ENCODE peak calls at places on chromosomes 2 and 18, in ten cellular contexts. One of them, this sample, is unnamed.

GRCh38 chr2:199228887-199229819 is 228.6 kb downstream of the SATB2 start:
- DNase-seq in right lobe of liver: no peak
- DNase-seq in HCT116: no peak
- DNase-seq in Peyer's patch: no peak
- DNase-seq in K562: peak; percentile 8
- DNase-seq in transverse colon: no peak
- DNase-seq in body of pancreas: no peak
- DNase-seq in uterus: no peak
- DNase-seq in adrenal gland: no peak
- DNase-seq in suprapubic skin: no peak
- DNase-seq in this sample: no peak

GRCh38 chr2:203225423-203226039 is 13.3 kb upstream of the CYP20A1 start:
- DNase-seq in right lobe of liver: no peak
- DNase-seq in HCT116: peak; percentile 13
- DNase-seq in Peyer's patch: no peak
- DNase-seq in K562: no peak
- DNase-seq in transverse colon: no peak
- DNase-seq in body of pancreas: peak; percentile 39
- DNase-seq in uterus: no peak
- DNase-seq in adrenal gland: no peak
- DNase-seq in suprapubic skin: no peak
- DNase-seq in this sample: no peak

GRCh38 chr2:172250801-172251200 is 148.1 kb upstream of the DLX2 start:
- DNase-seq in right lobe of liver: no peak
- DNase-seq in HCT116: no peak
- DNase-seq in Peyer's patch: no peak
- DNase-seq in K562: no peak
- DNase-seq in transverse colon: no peak
- DNase-seq in body of pancreas: no peak
- DNase-seq in uterus: no peak
- DNase-seq in adrenal gland: no peak
- DNase-seq in suprapubic skin: no peak
- DNase-seq in this sample: no peak

GRCh38 chr2:177296047-177296446 is 31.5 kb upstream of the NFE2L2 start:
- DNase-seq in right lobe of liver: no peak
- DNase-seq in HCT116: peak; percentile 13
- DNase-seq in Peyer's patch: no peak
- DNase-seq in K562: no peak
- DNase-seq in transverse colon: no peak
- DNase-seq in body of pancreas: no peak
- DNase-seq in uterus: no peak
- DNase-seq in adrenal gland: no peak
- DNase-seq in suprapubic skin: no peak
- DNase-seq in this sample: no peak

GRCh38 chr2:1613078-1613445 is 131.3 kb downstream of the PXDN start:
- DNase-seq in right lobe of liver: no peak
- DNase-seq in HCT116: no peak
- DNase-seq in Peyer's patch: no peak
- DNase-seq in K562: no peak
- DNase-seq in transverse colon: no peak
- DNase-seq in body of pancreas: no peak
- DNase-seq in uterus: no peak
- DNase-seq in adrenal gland: no peak
- DNase-seq in suprapubic skin: no peak
- DNase-seq in this sample: no peak

GRCh38 chr2:6823111-6823510 is 42.6 kb downstream of the CMPK2 start:
- DNase-seq in right lobe of liver: no peak
- DNase-seq in HCT116: no peak
- DNase-seq in Peyer's patch: no peak
- DNase-seq in K562: no peak
- DNase-seq in transverse colon: no peak
- DNase-seq in body of pancreas: no peak
- DNase-seq in uterus: no peak
- DNase-seq in adrenal gland: no peak
- DNase-seq in suprapubic skin: no peak
- DNase-seq in this sample: no peak

GRCh38 chr2:233546774-233547173 is 19.8 kb downstream of the USP40 start:
- DNase-seq in right lobe of liver: no peak
- DNase-seq in HCT116: no peak
- DNase-seq in Peyer's patch: no peak
- DNase-seq in K562: no peak
- DNase-seq in transverse colon: no peak
- DNase-seq in body of pancreas: no peak
- DNase-seq in uterus: no peak
- DNase-seq in adrenal gland: no peak
- DNase-seq in suprapubic skin: no peak
- DNase-seq in this sample: no peak

GRCh38 chr2:121243821-121244460 is 41.1 kb downstream of the TFCP2L1 start:
- DNase-seq in right lobe of liver: no peak
- DNase-seq in HCT116: no peak
- DNase-seq in Peyer's patch: no peak
- DNase-seq in K562: no peak
- DNase-seq in transverse colon: no peak
- DNase-seq in body of pancreas: no peak
- DNase-seq in uterus: no peak
- DNase-seq in adrenal gland: no peak
- DNase-seq in suprapubic skin: no peak
- DNase-seq in this sample: no peak

GRCh38 chr2:231707625-231708049 is 688 bp upstream of the PTMA start:
- DNase-seq in right lobe of liver: no peak
- DNase-seq in HCT116: peak; percentile 36
- DNase-seq in Peyer's patch: peak; percentile 50
- DNase-seq in K562: no peak
- DNase-seq in transverse colon: no peak
- DNase-seq in body of pancreas: peak; percentile 82
- DNase-seq in uterus: peak; percentile 80
- DNase-seq in adrenal gland: no peak
- DNase-seq in suprapubic skin: peak; percentile 89
- DNase-seq in this sample: no peak

GRCh38 chr18:55001625-55002024 is 42.4 kb upstream of the CCDC68 start:
- DNase-seq in right lobe of liver: no peak
- DNase-seq in HCT116: no peak
- DNase-seq in Peyer's patch: no peak
- DNase-seq in K562: no peak
- DNase-seq in transverse colon: no peak
- DNase-seq in body of pancreas: no peak
- DNase-seq in uterus: no peak
- DNase-seq in adrenal gland: no peak
- DNase-seq in suprapubic skin: no peak
- DNase-seq in this sample: no peak

GRCh38 chr2:88088999-88089398 is 21.4 kb downstream of the SMYD1 start:
- DNase-seq in right lobe of liver: no peak
- DNase-seq in HCT116: no peak
- DNase-seq in Peyer's patch: no peak
- DNase-seq in K562: no peak
- DNase-seq in transverse colon: no peak
- DNase-seq in body of pancreas: no peak
- DNase-seq in uterus: no peak
- DNase-seq in adrenal gland: no peak
- DNase-seq in suprapubic skin: no peak
- DNase-seq in this sample: no peak

GRCh38 chr2:174003635-174004310 is 38.6 kb upstream of the SP3 start:
- DNase-seq in right lobe of liver: peak; percentile 79
- DNase-seq in HCT116: no peak
- DNase-seq in Peyer's patch: no peak
- DNase-seq in K562: no peak
- DNase-seq in transverse colon: no peak
- DNase-seq in body of pancreas: peak; percentile 81
- DNase-seq in uterus: no peak
- DNase-seq in adrenal gland: no peak
- DNase-seq in suprapubic skin: no peak
- DNase-seq in this sample: no peak

GRCh38 chr18:48226401-48226800 is 182.8 kb downstream of the ZBTB7C start:
- DNase-seq in right lobe of liver: no peak
- DNase-seq in HCT116: no peak
- DNase-seq in Peyer's patch: no peak
- DNase-seq in K562: no peak
- DNase-seq in transverse colon: no peak
- DNase-seq in body of pancreas: no peak
- DNase-seq in uterus: no peak
- DNase-seq in adrenal gland: no peak
- DNase-seq in suprapubic skin: no peak
- DNase-seq in this sample: no peak

GRCh38 chr18:37684590-37684989 is 119.0 kb upstream of the CELF4 start:
- DNase-seq in right lobe of liver: no peak
- DNase-seq in HCT116: no peak
- DNase-seq in Peyer's patch: no peak
- DNase-seq in K562: no peak
- DNase-seq in transverse colon: no peak
- DNase-seq in body of pancreas: no peak
- DNase-seq in uterus: no peak
- DNase-seq in adrenal gland: no peak
- DNase-seq in suprapubic skin: no peak
- DNase-seq in this sample: no peak

GRCh38 chr2:222421626-222422025 is 2.7 kb upstream of the SGPP2 start:
- DNase-seq in right lobe of liver: no peak
- DNase-seq in HCT116: no peak
- DNase-seq in Peyer's patch: no peak
- DNase-seq in K562: no peak
- DNase-seq in transverse colon: no peak
- DNase-seq in body of pancreas: no peak
- DNase-seq in uterus: no peak
- DNase-seq in adrenal gland: no peak
- DNase-seq in suprapubic skin: no peak
- DNase-seq in this sample: no peak

GRCh38 chr2:54903736-54904554 is 146.3 kb downstream of the RTN4 start:
- DNase-seq in right lobe of liver: peak; percentile 22
- DNase-seq in HCT116: peak; percentile 96
- DNase-seq in Peyer's patch: no peak
- DNase-seq in K562: no peak
- DNase-seq in transverse colon: peak; percentile 62
- DNase-seq in body of pancreas: no peak
- DNase-seq in uterus: peak; percentile 25
- DNase-seq in adrenal gland: peak; percentile 57
- DNase-seq in suprapubic skin: no peak
- DNase-seq in this sample: peak; percentile 68

GRCh38 chr2:105977212-105977611 is 216.9 kb downstream of the UXS1 start:
- DNase-seq in right lobe of liver: no peak
- DNase-seq in HCT116: peak; percentile 77
- DNase-seq in Peyer's patch: no peak
- DNase-seq in K562: no peak
- DNase-seq in transverse colon: no peak
- DNase-seq in body of pancreas: no peak
- DNase-seq in uterus: no peak
- DNase-seq in adrenal gland: no peak
- DNase-seq in suprapubic skin: no peak
- DNase-seq in this sample: no peak

GRCh38 chr18:63562284-63562683 is 20.1 kb downstream of the SERPINB12 start:
- DNase-seq in right lobe of liver: no peak
- DNase-seq in HCT116: no peak
- DNase-seq in Peyer's patch: no peak
- DNase-seq in K562: no peak
- DNase-seq in transverse colon: no peak
- DNase-seq in body of pancreas: no peak
- DNase-seq in uterus: no peak
- DNase-seq in adrenal gland: no peak
- DNase-seq in suprapubic skin: no peak
- DNase-seq in this sample: no peak
- H3K27ac ChIP-seq in right lobe of liver: no peak overlapping the region
- H3K27ac ChIP-seq in HCT116: no peak overlapping the region
- H3K27ac ChIP-seq in Peyer's patch: no peak overlapping the region
- H3K27ac ChIP-seq in K562: no peak overlapping the region
- H3K27ac ChIP-seq in transverse colon: no peak overlapping the region
- H3K27ac ChIP-seq in body of pancreas: no peak overlapping the region
- H3K27ac ChIP-seq in uterus: no peak overlapping the region
- H3K27ac ChIP-seq in adrenal gland: no peak overlapping the region
- H3K27ac ChIP-seq in suprapubic skin: no peak overlapping the region
- H3K27ac ChIP-seq in this sample: no peak overlapping the region

GRCh38 chr2:20198001-20198400 is 26.9 kb downstream of the SDC1 start:
- DNase-seq in right lobe of liver: peak; percentile 55
- DNase-seq in HCT116: no peak
- DNase-seq in Peyer's patch: no peak
- DNase-seq in K562: no peak
- DNase-seq in transverse colon: peak; percentile 86
- DNase-seq in body of pancreas: no peak
- DNase-seq in uterus: no peak
- DNase-seq in adrenal gland: no peak
- DNase-seq in suprapubic skin: no peak
- DNase-seq in this sample: no peak
- TF ChIP-seq POLR2A in right lobe of liver: no peak
- TF ChIP-seq POLR2A in HCT116: no peak
- TF ChIP-seq POLR2A in Peyer's patch: no peak
- TF ChIP-seq POLR2A in K562: no peak
- TF ChIP-seq POLR2A in transverse colon: no peak
- TF ChIP-seq POLR2A in body of pancreas: no peak
- TF ChIP-seq POLR2A in uterus: no peak
- TF ChIP-seq POLR2A in adrenal gland: no peak
- TF ChIP-seq POLR2A in suprapubic skin: no peak
- TF ChIP-seq POLR2A in this sample: no peak

GRCh38 chr2:111118455-111119003 is 2.2 kb upstream of the BCL2L11 start:
- DNase-seq in right lobe of liver: peak; percentile 28
- DNase-seq in HCT116: no peak
- DNase-seq in Peyer's patch: no peak
- DNase-seq in K562: no peak
- DNase-seq in transverse colon: no peak
- DNase-seq in body of pancreas: no peak
- DNase-seq in uterus: no peak
- DNase-seq in adrenal gland: peak; percentile 15
- DNase-seq in suprapubic skin: no peak
- DNase-seq in this sample: no peak
- H3K27ac ChIP-seq in right lobe of liver: no peak overlapping the region
- H3K27ac ChIP-seq in HCT116: peak overlapping the region; percentile 52
- H3K27ac ChIP-seq in Peyer's patch: peak overlapping the region; percentile 44
- H3K27ac ChIP-seq in K562: no peak overlapping the region
- H3K27ac ChIP-seq in transverse colon: peak overlapping the region; percentile 85
- H3K27ac ChIP-seq in body of pancreas: no peak overlapping the region
- H3K27ac ChIP-seq in uterus: peak overlapping the region; percentile 13
- H3K27ac ChIP-seq in adrenal gland: no peak overlapping the region
- H3K27ac ChIP-seq in suprapubic skin: no peak overlapping the region
- H3K27ac ChIP-seq in this sample: peak overlapping the region; percentile 6

GRCh38 chr2:23459032-23459431 is 74.1 kb downstream of the KLHL29 start:
- DNase-seq in right lobe of liver: no peak
- DNase-seq in HCT116: no peak
- DNase-seq in Peyer's patch: no peak
- DNase-seq in K562: no peak
- DNase-seq in transverse colon: no peak
- DNase-seq in body of pancreas: no peak
- DNase-seq in uterus: no peak
- DNase-seq in adrenal gland: no peak
- DNase-seq in suprapubic skin: no peak
- DNase-seq in this sample: no peak

GRCh38 chr2:23457990-23458689 is 73.2 kb downstream of the KLHL29 start:
- DNase-seq in right lobe of liver: no peak
- DNase-seq in HCT116: no peak
- DNase-seq in Peyer's patch: no peak
- DNase-seq in K562: no peak
- DNase-seq in transverse colon: no peak
- DNase-seq in body of pancreas: no peak
- DNase-seq in uterus: no peak
- DNase-seq in adrenal gland: no peak
- DNase-seq in suprapubic skin: peak; percentile 52
- DNase-seq in this sample: no peak

GRCh38 chr2:23456881-23457760 is 72.1 kb downstream of the KLHL29 start:
- DNase-seq in right lobe of liver: no peak
- DNase-seq in HCT116: no peak
- DNase-seq in Peyer's patch: no peak
- DNase-seq in K562: no peak
- DNase-seq in transverse colon: no peak
- DNase-seq in body of pancreas: no peak
- DNase-seq in uterus: no peak
- DNase-seq in adrenal gland: no peak
- DNase-seq in suprapubic skin: no peak
- DNase-seq in this sample: peak; percentile 54

GRCh38 chr2:23460983-23461382 is 76.0 kb downstream of the KLHL29 start:
- DNase-seq in right lobe of liver: no peak
- DNase-seq in HCT116: no peak
- DNase-seq in Peyer's patch: no peak
- DNase-seq in K562: no peak
- DNase-seq in transverse colon: no peak
- DNase-seq in body of pancreas: no peak
- DNase-seq in uterus: no peak
- DNase-seq in adrenal gland: no peak
- DNase-seq in suprapubic skin: no peak
- DNase-seq in this sample: no peak

GRCh38 chr2:23460228-23460627 is 75.2 kb downstream of the KLHL29 start:
- DNase-seq in right lobe of liver: no peak
- DNase-seq in HCT116: peak; percentile 13
- DNase-seq in Peyer's patch: no peak
- DNase-seq in K562: no peak
- DNase-seq in transverse colon: no peak
- DNase-seq in body of pancreas: no peak
- DNase-seq in uterus: no peak
- DNase-seq in adrenal gland: no peak
- DNase-seq in suprapubic skin: no peak
- DNase-seq in this sample: no peak
- TF ChIP-seq POLR2A in right lobe of liver: no peak
- TF ChIP-seq POLR2A in HCT116: no peak
- TF ChIP-seq POLR2A in Peyer's patch: no peak
- TF ChIP-seq POLR2A in K562: no peak
- TF ChIP-seq POLR2A in transverse colon: no peak
- TF ChIP-seq POLR2A in body of pancreas: no peak
- TF ChIP-seq POLR2A in uterus: no peak
- TF ChIP-seq POLR2A in adrenal gland: no peak
- TF ChIP-seq POLR2A in suprapubic skin: no peak
- TF ChIP-seq POLR2A in this sample: no peak

This sample was measured in sigmoid colon.